ENCODE peak calls at places on chromosome 11, in four cellular contexts. P is RWPE1, W is DND-41, U is upper lobe of left lung. G is an unnamed sample.

GRCh38 chr11:120589376-120589775 is 77.8 kb downstream of the GRIK4 start:
- DNase-seq in W (no peak), P (no peak), U (no peak), G (no peak)

GRCh38 chr11:12473366-12473765 is 96.0 kb downstream of the PARVA start:
- DNase-seq in U (no peak), W (no peak), P (no peak), G (no peak)

GRCh38 chr11:102347526-102348331 is 715 bp downstream of the BIRC2 start:
- DNase-seq in U (no peak), P (peak; percentile 9), W (peak; percentile 40), G (no peak)

GRCh38 chr11:90556612-90557011 is 333.8 kb upstream of the CHORDC1 start:
- DNase-seq in W (no peak), P (peak; percentile 6), U (no peak), G (no peak)

GRCh38 chr11:60748821-60749220 is 7.8 kb upstream of the MS4A15 start:
- DNase-seq in U (no peak), W (no peak), P (no peak), G (no peak)

GRCh38 chr11:17593466-17594245 is 46.6 kb downstream of the OTOG start:
- DNase-seq in W (no peak), P (no peak), U (no peak), G (peak; percentile 64)

GRCh38 chr11:11789735-11790369 is 51.9 kb upstream of the USP47 start:
- DNase-seq in P (peak; percentile 28), W (peak; percentile 8), U (no peak), G (no peak)

GRCh38 chr11:62804310-62805043 is 763 bp downstream of the NXF1 start:
- DNase-seq in W (no peak), U (no peak), P (no peak), G (no peak)

GRCh38 chr11:65478411-65479183 is 20.2 kb upstream of the MALAT1 start:
- DNase-seq in U (peak; percentile 89), P (no peak), W (no peak), G (no peak)

GRCh38 chr11:131284041-131284440 is 86.4 kb upstream of the NTM start:
- DNase-seq in P (no peak), W (no peak), U (no peak), G (no peak)

GRCh38 chr11:12075822-12076821 is 34.3 kb upstream of the MICAL2 start:
- DNase-seq in W (no peak), P (peak; percentile 75), U (no peak), G (no peak)

GRCh38 chr11:133338588-133338987 is 193.7 kb downstream of the OPCML start:
- DNase-seq in W (no peak), P (no peak), U (no peak), G (no peak)

GRCh38 chr11:63020671-63021255 is 5.1 kb upstream of the SLC22A8 start:
- DNase-seq in U (peak; percentile 60), W (peak; percentile 39), P (no peak), G (no peak)

GRCh38 chr11:121451982-121452608 is at the start of gene SORL1:
- DNase-seq in U (peak; percentile 95), P (peak; percentile 58), W (peak; percentile 78), G (peak; percentile 85)

GRCh38 chr11:97451441-97451840 is 1061.6 kb downstream of the JRKL start:
- DNase-seq in W (no peak), U (no peak), P (no peak), G (no peak)

GRCh38 chr11:97460091-97460490 is 1070.3 kb downstream of the JRKL start:
- DNase-seq in P (no peak), W (no peak), U (no peak), G (no peak)

DNA sequence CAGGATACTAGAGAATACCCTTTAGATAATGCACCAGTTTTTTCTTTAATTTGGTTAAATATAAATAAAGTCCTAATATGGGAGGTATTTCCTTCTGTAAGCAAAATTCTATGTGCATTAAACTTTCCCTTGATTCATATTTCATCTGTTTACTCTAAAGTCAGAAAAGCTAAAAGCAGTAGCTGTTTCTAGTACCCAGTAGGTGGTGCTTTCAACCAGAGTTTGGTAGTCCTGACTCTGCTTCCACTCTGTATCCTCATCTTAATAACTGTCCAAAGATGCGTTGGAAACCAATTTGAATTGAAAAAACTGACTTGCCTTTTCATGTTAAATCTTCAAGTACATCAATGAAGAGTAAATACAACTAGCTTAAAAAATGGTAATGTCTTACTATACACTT is 1065.2 kb downstream of the JRKL start:
- DNase-seq in P (no peak), W (no peak), U (no peak), G (no peak)
- TF ChIP-seq CTCF in P (peak; percentile 14), W (peak; percentile 13), U (no peak), G (peak; percentile 56)

GRCh38 chr11:1840780-1841480 is 2.1 kb downstream of the TNNI2 start:
- DNase-seq in U (no peak), W (no peak), P (no peak), G (no peak)
- TF ChIP-seq CTCF in U (no peak), W (no peak), P (no peak), G (no peak)

GRCh38 chr11:34366522-34366921 is 8.7 kb upstream of the ABTB2 start:
- DNase-seq in W (peak; percentile 18), P (no peak), U (no peak), G (no peak)
- TF ChIP-seq CTCF in W (peak; percentile 45), P (no peak), U (no peak), G (peak; percentile 46)

GRCh38 chr11:95305726-95306522 is 74.9 kb upstream of the SESN3 start:
- DNase-seq in W (no peak), P (no peak), U (no peak), G (no peak)
- TF ChIP-seq CTCF in W (no peak), P (no peak), U (no peak), G (no peak)